ENCODE peak calls at places on chromosomes 7 and 10, in ten cellular contexts. One of them, this sample, is unnamed.

GRCh38 chr10:132551093-132551807 is 13.7 kb downstream of the INPP5A start:
- DNase-seq in stimulated activated CD8-positive, alpha-beta memory T cell treated with anti-CD3 and anti-CD28 coated beads, Interleukin-12 subunit alpha, Interleukin-12 subunit beta, amount 100 ng/mL, for 1 hour: no peak
- DNase-seq in KG1: peak; percentile 63
- DNase-seq in neural progenitor cell: no peak
- DNase-seq in NCI-H69: peak; percentile 2
- DNase-seq in NCI-H1092 treated with DMSO at 0.1 percent for 48 hours: no peak
- DNase-seq in fibroblast of pulmonary artery: no peak
- DNase-seq in Kasumi-1: peak; percentile 94
- DNase-seq in nephron progenitor cell: no peak
- DNase-seq in pons: no peak
- DNase-seq in this sample: peak; percentile 28

GRCh38 chr7:100024020-100024619 is 8.7 kb downstream of the ZKSCAN1 start:
- DNase-seq in stimulated activated CD8-positive, alpha-beta memory T cell treated with anti-CD3 and anti-CD28 coated beads, Interleukin-12 subunit alpha, Interleukin-12 subunit beta, amount 100 ng/mL, for 1 hour: no peak
- DNase-seq in KG1: no peak
- DNase-seq in neural progenitor cell: no peak
- DNase-seq in NCI-H69: no peak
- DNase-seq in NCI-H1092 treated with DMSO at 0.1 percent for 48 hours: no peak
- DNase-seq in fibroblast of pulmonary artery: no peak
- DNase-seq in Kasumi-1: no peak
- DNase-seq in nephron progenitor cell: no peak
- DNase-seq in pons: no peak
- DNase-seq in this sample: no peak

GRCh38 chr10:78185693-78186055 is 152.0 kb downstream of the RPS24 start:
- DNase-seq in stimulated activated CD8-positive, alpha-beta memory T cell treated with anti-CD3 and anti-CD28 coated beads, Interleukin-12 subunit alpha, Interleukin-12 subunit beta, amount 100 ng/mL, for 1 hour: no peak
- DNase-seq in KG1: no peak
- DNase-seq in neural progenitor cell: no peak
- DNase-seq in NCI-H69: peak; percentile 47
- DNase-seq in NCI-H1092 treated with DMSO at 0.1 percent for 48 hours: no peak
- DNase-seq in fibroblast of pulmonary artery: peak; percentile 11
- DNase-seq in Kasumi-1: no peak
- DNase-seq in nephron progenitor cell: no peak
- DNase-seq in pons: peak; percentile 29
- DNase-seq in this sample: no peak

GRCh38 chr10:42984761-42985325 is 92.0 kb upstream of the RET start:
- DNase-seq in stimulated activated CD8-positive, alpha-beta memory T cell treated with anti-CD3 and anti-CD28 coated beads, Interleukin-12 subunit alpha, Interleukin-12 subunit beta, amount 100 ng/mL, for 1 hour: no peak
- DNase-seq in KG1: no peak
- DNase-seq in neural progenitor cell: no peak
- DNase-seq in NCI-H69: no peak
- DNase-seq in NCI-H1092 treated with DMSO at 0.1 percent for 48 hours: no peak
- DNase-seq in fibroblast of pulmonary artery: no peak
- DNase-seq in Kasumi-1: no peak
- DNase-seq in nephron progenitor cell: no peak
- DNase-seq in pons: no peak
- DNase-seq in this sample: no peak

GRCh38 chr10:96216775-96217174 is 54.6 kb downstream of the BLNK start:
- DNase-seq in stimulated activated CD8-positive, alpha-beta memory T cell treated with anti-CD3 and anti-CD28 coated beads, Interleukin-12 subunit alpha, Interleukin-12 subunit beta, amount 100 ng/mL, for 1 hour: no peak
- DNase-seq in KG1: no peak
- DNase-seq in neural progenitor cell: no peak
- DNase-seq in NCI-H69: no peak
- DNase-seq in NCI-H1092 treated with DMSO at 0.1 percent for 48 hours: no peak
- DNase-seq in fibroblast of pulmonary artery: no peak
- DNase-seq in Kasumi-1: no peak
- DNase-seq in nephron progenitor cell: no peak
- DNase-seq in pons: no peak
- DNase-seq in this sample: no peak

GRCh38 chr10:26460736-26461135 is 22.6 kb downstream of the APBB1IP start:
- DNase-seq in stimulated activated CD8-positive, alpha-beta memory T cell treated with anti-CD3 and anti-CD28 coated beads, Interleukin-12 subunit alpha, Interleukin-12 subunit beta, amount 100 ng/mL, for 1 hour: no peak
- DNase-seq in KG1: no peak
- DNase-seq in neural progenitor cell: no peak
- DNase-seq in NCI-H69: no peak
- DNase-seq in NCI-H1092 treated with DMSO at 0.1 percent for 48 hours: no peak
- DNase-seq in fibroblast of pulmonary artery: no peak
- DNase-seq in Kasumi-1: no peak
- DNase-seq in nephron progenitor cell: no peak
- DNase-seq in pons: no peak
- DNase-seq in this sample: no peak

GRCh38 chr10:96740579-96741281 is 20.4 kb upstream of the PIK3AP1 start:
- DNase-seq in stimulated activated CD8-positive, alpha-beta memory T cell treated with anti-CD3 and anti-CD28 coated beads, Interleukin-12 subunit alpha, Interleukin-12 subunit beta, amount 100 ng/mL, for 1 hour: no peak
- DNase-seq in KG1: peak; percentile 78
- DNase-seq in neural progenitor cell: no peak
- DNase-seq in NCI-H69: no peak
- DNase-seq in NCI-H1092 treated with DMSO at 0.1 percent for 48 hours: no peak
- DNase-seq in fibroblast of pulmonary artery: peak; percentile 10
- DNase-seq in Kasumi-1: peak; percentile 100
- DNase-seq in nephron progenitor cell: no peak
- DNase-seq in pons: peak; percentile 64
- DNase-seq in this sample: no peak

GRCh38 chr10:116836087-116836486 is 13.2 kb upstream of the ENO4 start:
- DNase-seq in stimulated activated CD8-positive, alpha-beta memory T cell treated with anti-CD3 and anti-CD28 coated beads, Interleukin-12 subunit alpha, Interleukin-12 subunit beta, amount 100 ng/mL, for 1 hour: no peak
- DNase-seq in KG1: no peak
- DNase-seq in neural progenitor cell: peak; percentile 85
- DNase-seq in NCI-H69: peak; percentile 97
- DNase-seq in NCI-H1092 treated with DMSO at 0.1 percent for 48 hours: peak; percentile 16
- DNase-seq in fibroblast of pulmonary artery: no peak
- DNase-seq in Kasumi-1: no peak
- DNase-seq in nephron progenitor cell: peak; percentile 10
- DNase-seq in pons: no peak
- DNase-seq in this sample: no peak

GRCh38 chr7:87767827-87768226 is 108.3 kb downstream of the SLC25A40 start:
- DNase-seq in stimulated activated CD8-positive, alpha-beta memory T cell treated with anti-CD3 and anti-CD28 coated beads, Interleukin-12 subunit alpha, Interleukin-12 subunit beta, amount 100 ng/mL, for 1 hour: no peak
- DNase-seq in KG1: no peak
- DNase-seq in neural progenitor cell: no peak
- DNase-seq in NCI-H69: no peak
- DNase-seq in NCI-H1092 treated with DMSO at 0.1 percent for 48 hours: no peak
- DNase-seq in fibroblast of pulmonary artery: no peak
- DNase-seq in Kasumi-1: no peak
- DNase-seq in nephron progenitor cell: no peak
- DNase-seq in pons: no peak
- DNase-seq in this sample: no peak

GRCh38 chr7:151399906-151400305 is 9.9 kb downstream of the WDR86 start:
- DNase-seq in stimulated activated CD8-positive, alpha-beta memory T cell treated with anti-CD3 and anti-CD28 coated beads, Interleukin-12 subunit alpha, Interleukin-12 subunit beta, amount 100 ng/mL, for 1 hour: no peak
- DNase-seq in KG1: no peak
- DNase-seq in neural progenitor cell: no peak
- DNase-seq in NCI-H69: no peak
- DNase-seq in NCI-H1092 treated with DMSO at 0.1 percent for 48 hours: no peak
- DNase-seq in fibroblast of pulmonary artery: no peak
- DNase-seq in Kasumi-1: no peak
- DNase-seq in nephron progenitor cell: no peak
- DNase-seq in pons: no peak
- DNase-seq in this sample: no peak

GRCh38 chr7:8133955-8134733 is 127.8 kb downstream of the ICA1 start:
- DNase-seq in stimulated activated CD8-positive, alpha-beta memory T cell treated with anti-CD3 and anti-CD28 coated beads, Interleukin-12 subunit alpha, Interleukin-12 subunit beta, amount 100 ng/mL, for 1 hour: no peak
- DNase-seq in KG1: no peak
- DNase-seq in neural progenitor cell: no peak
- DNase-seq in NCI-H69: no peak
- DNase-seq in NCI-H1092 treated with DMSO at 0.1 percent for 48 hours: no peak
- DNase-seq in fibroblast of pulmonary artery: no peak
- DNase-seq in Kasumi-1: no peak
- DNase-seq in nephron progenitor cell: no peak
- DNase-seq in pons: no peak
- DNase-seq in this sample: no peak

GRCh38 chr7:70183278-70183677 is 585.0 kb downstream of the AUTS2 start:
- DNase-seq in stimulated activated CD8-positive, alpha-beta memory T cell treated with anti-CD3 and anti-CD28 coated beads, Interleukin-12 subunit alpha, Interleukin-12 subunit beta, amount 100 ng/mL, for 1 hour: no peak
- DNase-seq in KG1: no peak
- DNase-seq in neural progenitor cell: peak; percentile 43
- DNase-seq in NCI-H69: peak; percentile 98
- DNase-seq in NCI-H1092 treated with DMSO at 0.1 percent for 48 hours: no peak
- DNase-seq in fibroblast of pulmonary artery: no peak
- DNase-seq in Kasumi-1: no peak
- DNase-seq in nephron progenitor cell: peak; percentile 35
- DNase-seq in pons: no peak
- DNase-seq in this sample: no peak

GRCh38 chr7:26930201-26930600 is 65.8 kb upstream of the SKAP2 start:
- DNase-seq in stimulated activated CD8-positive, alpha-beta memory T cell treated with anti-CD3 and anti-CD28 coated beads, Interleukin-12 subunit alpha, Interleukin-12 subunit beta, amount 100 ng/mL, for 1 hour: no peak
- DNase-seq in KG1: no peak
- DNase-seq in neural progenitor cell: no peak
- DNase-seq in NCI-H69: no peak
- DNase-seq in NCI-H1092 treated with DMSO at 0.1 percent for 48 hours: no peak
- DNase-seq in fibroblast of pulmonary artery: no peak
- DNase-seq in Kasumi-1: no peak
- DNase-seq in nephron progenitor cell: no peak
- DNase-seq in pons: peak; percentile 37
- DNase-seq in this sample: no peak

GRCh38 chr10:63206997-63207952 is 74.1 kb downstream of the NRBF2 start:
- DNase-seq in stimulated activated CD8-positive, alpha-beta memory T cell treated with anti-CD3 and anti-CD28 coated beads, Interleukin-12 subunit alpha, Interleukin-12 subunit beta, amount 100 ng/mL, for 1 hour: no peak
- DNase-seq in KG1: no peak
- DNase-seq in neural progenitor cell: no peak
- DNase-seq in NCI-H69: peak; percentile 11
- DNase-seq in NCI-H1092 treated with DMSO at 0.1 percent for 48 hours: no peak
- DNase-seq in fibroblast of pulmonary artery: peak; percentile 88
- DNase-seq in Kasumi-1: peak; percentile 28
- DNase-seq in nephron progenitor cell: no peak
- DNase-seq in pons: peak; percentile 97
- DNase-seq in this sample: peak; percentile 94

GRCh38 chr10:9294132-9294663 is 1239.7 kb downstream of the GATA3 start:
- DNase-seq in stimulated activated CD8-positive, alpha-beta memory T cell treated with anti-CD3 and anti-CD28 coated beads, Interleukin-12 subunit alpha, Interleukin-12 subunit beta, amount 100 ng/mL, for 1 hour: no peak
- DNase-seq in KG1: no peak
- DNase-seq in neural progenitor cell: no peak
- DNase-seq in NCI-H69: no peak
- DNase-seq in NCI-H1092 treated with DMSO at 0.1 percent for 48 hours: no peak
- DNase-seq in fibroblast of pulmonary artery: no peak
- DNase-seq in Kasumi-1: no peak
- DNase-seq in nephron progenitor cell: no peak
- DNase-seq in pons: no peak
- DNase-seq in this sample: no peak

GRCh38 chr7:93435791-93436190 is 138.7 kb downstream of the CALCR start:
- DNase-seq in stimulated activated CD8-positive, alpha-beta memory T cell treated with anti-CD3 and anti-CD28 coated beads, Interleukin-12 subunit alpha, Interleukin-12 subunit beta, amount 100 ng/mL, for 1 hour: no peak
- DNase-seq in KG1: no peak
- DNase-seq in neural progenitor cell: no peak
- DNase-seq in NCI-H69: no peak
- DNase-seq in NCI-H1092 treated with DMSO at 0.1 percent for 48 hours: no peak
- DNase-seq in fibroblast of pulmonary artery: no peak
- DNase-seq in Kasumi-1: no peak
- DNase-seq in nephron progenitor cell: no peak
- DNase-seq in pons: no peak
- DNase-seq in this sample: no peak

GRCh38 chr10:63105811-63106755 is 27.0 kb upstream of the NRBF2 start:
- DNase-seq in stimulated activated CD8-positive, alpha-beta memory T cell treated with anti-CD3 and anti-CD28 coated beads, Interleukin-12 subunit alpha, Interleukin-12 subunit beta, amount 100 ng/mL, for 1 hour: no peak
- DNase-seq in KG1: no peak
- DNase-seq in neural progenitor cell: peak; percentile 42
- DNase-seq in NCI-H69: no peak
- DNase-seq in NCI-H1092 treated with DMSO at 0.1 percent for 48 hours: no peak
- DNase-seq in fibroblast of pulmonary artery: peak; percentile 62
- DNase-seq in Kasumi-1: no peak
- DNase-seq in nephron progenitor cell: no peak
- DNase-seq in pons: peak; percentile 78
- DNase-seq in this sample: peak; percentile 80

GRCh38 chr10:3758491-3758970 is 26.5 kb downstream of the KLF6 start:
- DNase-seq in stimulated activated CD8-positive, alpha-beta memory T cell treated with anti-CD3 and anti-CD28 coated beads, Interleukin-12 subunit alpha, Interleukin-12 subunit beta, amount 100 ng/mL, for 1 hour: no peak
- DNase-seq in KG1: no peak
- DNase-seq in neural progenitor cell: no peak
- DNase-seq in NCI-H69: no peak
- DNase-seq in NCI-H1092 treated with DMSO at 0.1 percent for 48 hours: no peak
- DNase-seq in fibroblast of pulmonary artery: no peak
- DNase-seq in Kasumi-1: no peak
- DNase-seq in nephron progenitor cell: no peak
- DNase-seq in pons: no peak
- DNase-seq in this sample: no peak

GRCh38 chr7:132548489-132549078 is 27.7 kb downstream of the PLXNA4 start:
- DNase-seq in stimulated activated CD8-positive, alpha-beta memory T cell treated with anti-CD3 and anti-CD28 coated beads, Interleukin-12 subunit alpha, Interleukin-12 subunit beta, amount 100 ng/mL, for 1 hour: no peak
- DNase-seq in KG1: no peak
- DNase-seq in neural progenitor cell: no peak
- DNase-seq in NCI-H69: no peak
- DNase-seq in NCI-H1092 treated with DMSO at 0.1 percent for 48 hours: no peak
- DNase-seq in fibroblast of pulmonary artery: peak; percentile 54
- DNase-seq in Kasumi-1: no peak
- DNase-seq in nephron progenitor cell: no peak
- DNase-seq in pons: no peak
- DNase-seq in this sample: peak; percentile 8

GRCh38 chr10:31001740-31002139 is 29.9 kb downstream of the ZNF438 start:
- DNase-seq in stimulated activated CD8-positive, alpha-beta memory T cell treated with anti-CD3 and anti-CD28 coated beads, Interleukin-12 subunit alpha, Interleukin-12 subunit beta, amount 100 ng/mL, for 1 hour: no peak
- DNase-seq in KG1: no peak
- DNase-seq in neural progenitor cell: no peak
- DNase-seq in NCI-H69: no peak
- DNase-seq in NCI-H1092 treated with DMSO at 0.1 percent for 48 hours: no peak
- DNase-seq in fibroblast of pulmonary artery: no peak
- DNase-seq in Kasumi-1: no peak
- DNase-seq in nephron progenitor cell: no peak
- DNase-seq in pons: no peak
- DNase-seq in this sample: no peak

GRCh38 chr10:62343000-62343399 is 31.2 kb upstream of the ZNF365 start:
- DNase-seq in stimulated activated CD8-positive, alpha-beta memory T cell treated with anti-CD3 and anti-CD28 coated beads, Interleukin-12 subunit alpha, Interleukin-12 subunit beta, amount 100 ng/mL, for 1 hour: no peak
- DNase-seq in KG1: no peak
- DNase-seq in neural progenitor cell: no peak
- DNase-seq in NCI-H69: no peak
- DNase-seq in NCI-H1092 treated with DMSO at 0.1 percent for 48 hours: no peak
- DNase-seq in fibroblast of pulmonary artery: no peak
- DNase-seq in Kasumi-1: no peak
- DNase-seq in nephron progenitor cell: no peak
- DNase-seq in pons: no peak
- DNase-seq in this sample: no peak

This sample was measured in iris pigment epithelial cell.